ENCODE peak calls at places on chromosome 13, in five cellular contexts. E is effector memory CD4-positive, alpha-beta T cell; Z is KG1; J is T-helper 17 cell; F is memory B cell. B is an unnamed sample.

GRCh38 chr13:66424417-66424816 is 805.7 kb downstream of the PCDH9 start:
- DNase-seq in Z (no peak), F (no peak), E (no peak), J (no peak), B (no peak)

GRCh38 chr13:46633416-46633815 is 80.4 kb downstream of the LRCH1 start:
- DNase-seq in F (no peak), E (no peak), Z (no peak), J (no peak), B (no peak)

GRCh38 chr13:43153436-43154082 is 130.2 kb downstream of the DNAJC15 start:
- DNase-seq in F (no peak), J (no peak), E (no peak), Z (no peak), B (no peak)

GRCh38 chr13:106919638-106920037 is 351.7 kb upstream of the ARGLU1 start:
- DNase-seq in Z (no peak), F (no peak), E (no peak), J (no peak), B (no peak)

GRCh38 chr13:39540929-39541605 is 61.9 kb downstream of the LHFPL6 start:
- DNase-seq in E (no peak), J (no peak), F (no peak), Z (no peak), B (no peak)

GRCh38 chr13:113455384-113455783 is 2.1 kb upstream of the ADPRHL1 start:
- DNase-seq in E (no peak), J (no peak), F (no peak), Z (no peak), B (no peak)

GRCh38 chr13:114202581-114202980 is 23.5 kb downstream of the CFAP97D2 start:
- DNase-seq in E (no peak), F (no peak), J (no peak), Z (no peak), B (no peak)

GRCh38 chr13:112812306-112813034 is 122.6 kb downstream of the ATP11A start:
- DNase-seq in F (no peak), J (no peak), Z (no peak), E (no peak), B (no peak)

GRCh38 chr13:35979378-35979911 is 151.7 kb downstream of the DCLK1 start:
- DNase-seq in E (no peak), J (no peak), F (no peak), Z (no peak), B (no peak)

GRCh38 chr13:113546571-113547247 is 37.8 kb upstream of the TFDP1 start:
- DNase-seq in J (no peak), F (no peak), Z (no peak), E (no peak), B (no peak)

GRCh38 chr13:61417171-61417570 is 1.5 kb upstream of the PCDH20 start:
- DNase-seq in Z (no peak), E (no peak), J (no peak), F (no peak), B (no peak)

GRCh38 chr13:79541426-79542049 is 60.6 kb downstream of the NDFIP2 start:
- DNase-seq in E (no peak), F (peak), Z (peak), J (no peak), B (no peak)

GRCh38 chr13:50677687-50678463 is 165.6 kb downstream of the DLEU7 start:
- DNase-seq in Z (no peak), E (no peak), J (no peak), F (no peak), B (no peak)

GRCh38 chr13:26184791-26185250 is 37.3 kb downstream of the RNF6 start:
- DNase-seq in J (peak), F (peak), E (peak), Z (peak), B (peak)

GRCh38 chr13:32587774-32588165 is 1.5 kb downstream of the PDS5B start:
- DNase-seq in F (no peak), Z (no peak), J (no peak), E (no peak), B (no peak)

B was measured in CD14-positive monocyte.